ENCODE peak calls at places on chromosomes 6 and 20, in six cellular contexts. A is body of pancreas, X is heart left ventricle, E is iPS DF 6.9, Q is left ventricle myocardium inferior, V is neural progenitor cell. O is an unnamed sample.

GRCh38 chr20:1993986-1994385 is at the start of gene PDYN:
- DNase-seq in A (no peak), Q (no peak), V (peak; percentile 20), E (no peak), X (no peak), O (no peak)

GRCh38 chr6:159089909-159090308 is 45.1 kb upstream of the TAGAP start:
- DNase-seq in Q (no peak), E (no peak), X (no peak), A (no peak), V (no peak), O (no peak)

GRCh38 chr6:34202329-34203201 is 34.1 kb upstream of the HMGA1 start:
- DNase-seq in X (no peak), A (no peak), E (no peak), Q (no peak), V (peak; percentile 54), O (no peak)

GRCh38 chr20:3714092-3714491 is 1.7 kb upstream of the SIGLEC1 start:
- DNase-seq in Q (no peak), X (peak; percentile 54), V (no peak), E (no peak), A (no peak), O (no peak)

GRCh38 chr6:87807423-87807978 is 105.5 kb upstream of the AKIRIN2 start:
- DNase-seq in X (no peak), Q (no peak), A (no peak), E (no peak), V (no peak), O (no peak)

GRCh38 chr6:168102093-168102985 is 23.3 kb upstream of the FRMD1 start:
- DNase-seq in X (peak; percentile 9), E (no peak), V (no peak), A (peak; percentile 77), Q (peak; percentile 2), O (no peak)

GRCh38 chr20:60304026-60304590 is 345.9 kb downstream of the CDH26 start:
- DNase-seq in A (no peak), V (no peak), Q (no peak), E (no peak), X (no peak), O (no peak)

GRCh38 chr20:33729101-33729500 is 2.7 kb upstream of the ZNF341 start:
- DNase-seq in Q (no peak), E (no peak), A (no peak), X (no peak), V (no peak), O (no peak)

GRCh38 chr6:36757206-36757605 is 59.6 kb downstream of the RAB44 start:
- DNase-seq in A (no peak), E (no peak), V (no peak), Q (no peak), X (no peak), O (peak; percentile 38)

GRCh38 chr6:32847004-32847403 is 3.2 kb upstream of the PSMB8 start:
- DNase-seq in A (no peak), X (no peak), Q (no peak), E (no peak), V (no peak), O (no peak)

GRCh38 chr6:84515082-84515481 is 249.3 kb downstream of the TBX18 start:
- DNase-seq in Q (no peak), E (no peak), X (no peak), V (no peak), A (no peak), O (no peak)

GRCh38 chr20:63685269-63686026 is 11.0 kb upstream of the TNFRSF6B start:
- DNase-seq in E (no peak), A (no peak), V (no peak), Q (no peak), X (no peak), O (no peak)

GRCh38 chr6:13992417-13993055 is 67.8 kb downstream of the RNF182 start:
- DNase-seq in A (no peak), X (no peak), Q (no peak), E (no peak), V (no peak), O (no peak)

GRCh38 chr6:53651149-53651763 is 14.3 kb downstream of the KLHL31 start:
- DNase-seq in X (peak; percentile 46), V (peak; percentile 81), E (peak; percentile 33), Q (no peak), A (peak; percentile 74), O (peak; percentile 45)

GRCh38 chr20:9413001-9413400 is 101.4 kb upstream of the LAMP5 start:
- DNase-seq in E (no peak), Q (no peak), X (no peak), V (no peak), A (no peak), O (no peak)

GRCh38 chr20:45765980-45766379 is 25.7 kb downstream of the WFDC3 start:
- DNase-seq in Q (no peak), X (no peak), A (no peak), E (no peak), V (no peak), O (no peak)

GRCh38 chr20:58850693-58851174 is at the start of gene GNAS-AS1:
- DNase-seq in Q (peak; percentile 85), E (no peak), V (peak; percentile 91), X (peak; percentile 88), A (peak; percentile 88), O (peak; percentile 42)

GRCh38 chr6:135647521-135647920 is 150.0 kb upstream of the AHI1 start:
- DNase-seq in V (no peak), A (no peak), E (no peak), Q (no peak), X (no peak), O (no peak)

GRCh38 chr6:19311786-19312185 is 525.4 kb upstream of the ID4 start:
- DNase-seq in A (no peak), E (peak; percentile 13), V (peak; percentile 80), X (no peak), Q (no peak), O (no peak)

GRCh38 chr20:41174373-41174772 is 37.0 kb downstream of the PLCG1 start:
- DNase-seq in X (no peak), V (no peak), A (no peak), E (no peak), Q (no peak), O (no peak)

GRCh38 chr6:140960566-140960965 is 1172.2 kb upstream of the GJE1 start:
- DNase-seq in E (no peak), V (no peak), Q (no peak), X (no peak), A (no peak), O (no peak)

GRCh38 chr6:14810021-14810420 is 435.8 kb upstream of the JARID2 start:
- DNase-seq in X (no peak), V (no peak), Q (no peak), E (no peak), A (no peak), O (no peak)

GRCh38 chr6:158026054-158026900 is 44.6 kb downstream of the SYNJ2 start:
- DNase-seq in X (peak; percentile 85), E (no peak), Q (peak; percentile 80), V (no peak), A (peak; percentile 85), O (peak; percentile 78)

GRCh38 chr6:55748880-55749279 is 126.5 kb downstream of the BMP5 start:
- DNase-seq in E (no peak), V (no peak), A (no peak), Q (no peak), X (no peak), O (no peak)

GRCh38 chr6:136217002-136217401 is 33.1 kb downstream of the MTFR2 start:
- DNase-seq in V (no peak), Q (no peak), A (no peak), X (no peak), E (no peak), O (no peak)

GRCh38 chr6:28956331-28956730 is 32.5 kb upstream of the TRIM27 start:
- DNase-seq in E (no peak), Q (no peak), V (no peak), X (no peak), A (no peak), O (no peak)

GRCh38 chr6:90401933-90402830 is 105.5 kb upstream of the BACH2 start:
- DNase-seq in A (no peak), V (no peak), Q (no peak), X (no peak), E (no peak), O (no peak)

GRCh38 chr6:3205913-3206312 is 21.5 kb downstream of the TUBB2B start:
- DNase-seq in Q (no peak), V (no peak), X (no peak), E (no peak), A (no peak), O (no peak)

GRCh38 chr6:163751032-163751525 is 336.6 kb downstream of the QKI start:
- DNase-seq in A (no peak), E (no peak), X (no peak), V (peak; percentile 62), Q (no peak), O (no peak)

GRCh38 chr6:151916680-151917164 is 109.2 kb downstream of the ESR1 start:
- DNase-seq in X (no peak), A (no peak), Q (no peak), E (no peak), V (no peak), O (no peak)

GRCh38 chr20:36541227-36542018 is at the start of gene MYL9:
- DNase-seq in E (no peak), X (peak; percentile 98), A (peak; percentile 81), Q (peak; percentile 97), V (peak; percentile 86), O (no peak)
- H3K27ac ChIP-seq in E (no peak within 1 kb of the TSS), X (peak within 1 kb of the TSS; percentile 98), A (peak within 1 kb of the TSS; percentile 67), Q (peak within 1 kb of the TSS; percentile 98), V (peak within 1 kb of the TSS; percentile 44), O (no peak within 1 kb of the TSS)

GRCh38 chr6:108541843-108542795 is 18.6 kb upstream of the FOXO3 start:
- DNase-seq in X (peak; percentile 72), V (peak; percentile 82), Q (peak; percentile 39), A (peak; percentile 77), E (no peak), O (peak; percentile 45)
- H3K4me1 ChIP-seq in X (no peaks in the 10 kb centered on the region), V (no peaks in the 10 kb centered on the region), Q (peaks cover 9% of the 10 kb centered on the region), A (peaks cover 11% of the 10 kb centered on the region), E (no peaks in the 10 kb centered on the region), O (peaks cover 5% of the 10 kb centered on the region)

DNA sequence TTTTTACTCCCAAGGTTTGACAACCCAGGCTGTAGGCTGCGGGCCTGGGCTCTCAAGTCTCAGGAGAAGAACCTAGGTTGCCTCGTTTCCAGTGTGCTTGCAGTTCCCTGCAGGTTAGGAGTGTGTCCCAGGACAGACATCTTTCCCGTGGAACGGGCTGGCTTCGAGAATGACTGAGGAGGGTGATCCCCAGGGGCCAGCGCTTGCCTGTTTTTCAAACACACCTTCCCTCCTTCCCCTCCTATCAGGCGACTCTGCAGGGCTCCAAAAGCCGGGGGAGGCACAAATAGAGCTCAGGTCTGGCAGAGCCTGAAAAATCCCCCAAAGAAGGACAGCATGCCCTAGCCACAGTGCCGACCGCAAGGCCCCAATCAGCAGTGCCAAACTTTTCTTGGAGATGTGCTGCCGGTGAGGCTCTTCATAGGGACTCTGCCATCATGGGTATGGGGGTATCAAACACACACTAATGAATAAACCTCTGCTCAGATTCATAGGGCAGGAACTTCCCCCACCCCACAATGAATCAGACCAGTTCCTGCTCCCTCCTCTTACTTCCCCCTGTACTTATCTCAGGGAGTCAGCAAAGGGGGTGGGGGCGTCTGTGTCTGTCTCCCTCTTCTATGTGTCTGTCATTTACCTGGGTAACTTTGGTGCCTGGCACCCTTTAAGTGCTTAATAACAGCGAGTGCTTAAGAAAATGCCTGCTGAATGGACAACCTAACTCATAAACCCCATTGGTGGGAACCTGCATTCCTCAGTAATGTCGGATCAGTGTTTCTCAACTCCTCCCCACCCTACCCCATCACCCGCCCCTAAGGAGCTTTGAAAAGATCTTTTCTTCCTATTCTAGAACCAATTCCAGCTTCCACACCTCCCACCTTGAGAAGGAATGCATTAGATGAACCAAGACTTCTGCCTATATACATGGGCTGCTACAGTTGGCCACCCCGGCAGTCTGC is 1.6 kb downstream of the KCNG1 start:
- DNase-seq in A (no peak), E (no peak), V (peak; percentile 64), X (no peak), Q (no peak), O (no peak)
- H3K4me3 ChIP-seq in A (no peak overlapping the region), E (no peak overlapping the region), V (peak overlapping the region; percentile 54), X (no peak overlapping the region), Q (no peak overlapping the region), O (no peak overlapping the region)

GRCh38 chr6:79525272-79526100 is 11.7 kb downstream of the LCA5 start:
- DNase-seq in Q (no peak), X (peak; percentile 25), V (peak; percentile 54), E (no peak), A (peak; percentile 35), O (no peak)
- H3K27ac ChIP-seq in Q (peak overlapping the region; percentile 29), X (no peak overlapping the region), V (peak overlapping the region; percentile 49), E (no peak overlapping the region), A (peak overlapping the region; percentile 87), O (no peak overlapping the region)